ENCODE peak calls at places on chromosomes 11 and 22, in seven cellular contexts. One of them, this sample, is unnamed.
A peak's percentile ranks its signal among the peaks of the same experiment; 100 is the strongest.

GRCh38 chr22:24728790-24729637 is 45.5 kb downstream of the PIWIL3 start:
- DNase-seq in HEK293T: no peak
- DNase-seq in vagina: no peak
- DNase-seq in HS-27A: no peak
- DNase-seq in NB4: peak; percentile 75
- DNase-seq in GM12878: no peak
- DNase-seq in Calu3: no peak
- DNase-seq in this sample: no peak

GRCh38 chr11:61627831-61628753 is 47.2 kb upstream of the SYT7 start:
- DNase-seq in vagina: no peak
- DNase-seq in NB4: peak; percentile 58
- DNase-seq in GM12878: no peak
- DNase-seq in HS-27A: peak; percentile 31
- DNase-seq in Calu3: peak; percentile 81
- DNase-seq in HEK293T: peak; percentile 74
- DNase-seq in this sample: peak; percentile 23

GRCh38 chr11:77075425-77075905 is 8.7 kb downstream of the CAPN5 start:
- DNase-seq in HS-27A: no peak
- DNase-seq in NB4: no peak
- DNase-seq in GM12878: no peak
- DNase-seq in HEK293T: no peak
- DNase-seq in vagina: no peak
- DNase-seq in Calu3: peak; percentile 52
- DNase-seq in this sample: no peak

GRCh38 chr22:22123118-22123959 is 121.2 kb upstream of the VPREB1 start:
- DNase-seq in HS-27A: no peak
- DNase-seq in GM12878: no peak
- DNase-seq in NB4: peak; percentile 5
- DNase-seq in HEK293T: no peak
- DNase-seq in Calu3: no peak
- DNase-seq in vagina: no peak
- DNase-seq in this sample: no peak

GRCh38 chr11:74678041-74678440 is 53.2 kb downstream of the CHRDL2 start:
- DNase-seq in Calu3: no peak
- DNase-seq in HEK293T: no peak
- DNase-seq in NB4: no peak
- DNase-seq in vagina: no peak
- DNase-seq in HS-27A: no peak
- DNase-seq in GM12878: no peak
- DNase-seq in this sample: no peak

GRCh38 chr11:132772712-132773545 is 759.4 kb downstream of the OPCML start:
- DNase-seq in Calu3: no peak
- DNase-seq in NB4: no peak
- DNase-seq in vagina: no peak
- DNase-seq in GM12878: no peak
- DNase-seq in HS-27A: no peak
- DNase-seq in HEK293T: no peak
- DNase-seq in this sample: no peak

GRCh38 chr11:118007040-118007439 is 20.8 kb downstream of the IL10RA start:
- DNase-seq in Calu3: no peak
- DNase-seq in HS-27A: no peak
- DNase-seq in vagina: no peak
- DNase-seq in GM12878: no peak
- DNase-seq in HEK293T: no peak
- DNase-seq in NB4: no peak
- DNase-seq in this sample: no peak

GRCh38 chr11:102837646-102838045 is 5.8 kb downstream of the MMP3 start:
- DNase-seq in NB4: no peak
- DNase-seq in HS-27A: no peak
- DNase-seq in HEK293T: no peak
- DNase-seq in GM12878: no peak
- DNase-seq in Calu3: no peak
- DNase-seq in vagina: no peak
- DNase-seq in this sample: no peak

GRCh38 chr11:101553891-101554292 is 29.9 kb downstream of the TRPC6 start:
- DNase-seq in HS-27A: no peak
- DNase-seq in NB4: no peak
- DNase-seq in GM12878: peak; percentile 50
- DNase-seq in vagina: no peak
- DNase-seq in Calu3: no peak
- DNase-seq in HEK293T: no peak
- DNase-seq in this sample: no peak

GRCh38 chr11:122811721-122812120 is 26.6 kb upstream of the CRTAM start:
- DNase-seq in Calu3: no peak
- DNase-seq in vagina: no peak
- DNase-seq in HS-27A: no peak
- DNase-seq in NB4: no peak
- DNase-seq in HEK293T: no peak
- DNase-seq in GM12878: no peak
- DNase-seq in this sample: no peak

GRCh38 chr11:108927791-108928545 is 263.1 kb downstream of the DDX10 start:
- DNase-seq in NB4: no peak
- DNase-seq in Calu3: no peak
- DNase-seq in GM12878: no peak
- DNase-seq in vagina: no peak
- DNase-seq in HS-27A: no peak
- DNase-seq in HEK293T: no peak
- DNase-seq in this sample: no peak

GRCh38 chr22:38613588-38613987 is 42.6 kb downstream of the FAM227A start:
- DNase-seq in NB4: no peak
- DNase-seq in GM12878: peak; percentile 0
- DNase-seq in HEK293T: no peak
- DNase-seq in Calu3: no peak
- DNase-seq in HS-27A: no peak
- DNase-seq in vagina: no peak
- DNase-seq in this sample: no peak

GRCh38 chr11:90229791-90230190 is 6.9 kb upstream of the CHORDC1 start:
- DNase-seq in vagina: no peak
- DNase-seq in HS-27A: no peak
- DNase-seq in Calu3: no peak
- DNase-seq in NB4: no peak
- DNase-seq in HEK293T: no peak
- DNase-seq in GM12878: no peak
- DNase-seq in this sample: no peak

GRCh38 chr22:32018056-32018455 is 25.0 kb upstream of the SLC5A1 start:
- DNase-seq in HS-27A: no peak
- DNase-seq in Calu3: no peak
- DNase-seq in GM12878: no peak
- DNase-seq in vagina: no peak
- DNase-seq in HEK293T: no peak
- DNase-seq in NB4: peak; percentile 66
- DNase-seq in this sample: no peak

GRCh38 chr22:42330953-42331525 is 60.6 kb upstream of the TCF20 start:
- DNase-seq in HEK293T: peak; percentile 30
- DNase-seq in NB4: no peak
- DNase-seq in HS-27A: no peak
- DNase-seq in GM12878: no peak
- DNase-seq in vagina: no peak
- DNase-seq in Calu3: no peak
- DNase-seq in this sample: no peak

GRCh38 chr11:120226714-120227113 is 13.2 kb upstream of the POU2F3 start:
- DNase-seq in NB4: no peak
- DNase-seq in vagina: peak; percentile 84
- DNase-seq in HEK293T: no peak
- DNase-seq in Calu3: no peak
- DNase-seq in GM12878: no peak
- DNase-seq in HS-27A: no peak
- DNase-seq in this sample: no peak

GRCh38 chr22:19291580-19292261 is at the start of gene CLTCL1:
- DNase-seq in HS-27A: no peak
- DNase-seq in HEK293T: peak; percentile 100
- DNase-seq in GM12878: peak; percentile 21
- DNase-seq in NB4: peak; percentile 80
- DNase-seq in vagina: peak; percentile 87
- DNase-seq in Calu3: peak; percentile 85
- DNase-seq in this sample: peak; percentile 78

GRCh38 chr11:130101661-130102060 is 32.0 kb downstream of the APLP2 start:
- DNase-seq in vagina: no peak
- DNase-seq in Calu3: no peak
- DNase-seq in HEK293T: no peak
- DNase-seq in HS-27A: no peak
- DNase-seq in NB4: no peak
- DNase-seq in GM12878: no peak
- DNase-seq in this sample: no peak

GRCh38 chr11:78573271-78574035 is 1.2 kb downstream of the NARS2 start:
- DNase-seq in Calu3: no peak
- DNase-seq in GM12878: no peak
- DNase-seq in vagina: no peak
- DNase-seq in HEK293T: no peak
- DNase-seq in HS-27A: no peak
- DNase-seq in NB4: no peak
- DNase-seq in this sample: no peak

This sample was measured in C1 segment of cervical spinal cord.